ENCODE peak calls at places on chromosomes 13 and 19, in five cellular contexts. One of them, this sample, is unnamed.

GRCh38 chr13:103799028-103799427 is 732.8 kb upstream of the SLC10A2 start:
- DNase-seq in HepG2: no peak
- DNase-seq in H1: no peak
- DNase-seq in transverse colon: no peak
- DNase-seq in sigmoid colon: no peak
- DNase-seq in this sample: no peak

GRCh38 chr19:38385057-38385803 is 2.6 kb downstream of the GGN start:
- DNase-seq in transverse colon: no peak
- DNase-seq in sigmoid colon: no peak
- DNase-seq in HepG2: no peak
- DNase-seq in H1: no peak
- DNase-seq in this sample: no peak

GRCh38 chr13:50235604-50236003 is 220.4 kb downstream of the KCNRG start:
- DNase-seq in HepG2: no peak
- DNase-seq in H1: no peak
- DNase-seq in sigmoid colon: no peak
- DNase-seq in transverse colon: no peak
- DNase-seq in this sample: no peak

GRCh38 chr19:17294051-17294891 is 9.0 kb downstream of the ABHD8 start:
- DNase-seq in sigmoid colon: no peak
- DNase-seq in HepG2: no peak
- DNase-seq in transverse colon: peak
- DNase-seq in H1: peak
- DNase-seq in this sample: no peak

GRCh38 chr13:110507678-110508381 is 53.7 kb downstream of the RAB20 start:
- DNase-seq in HepG2: no peak
- DNase-seq in transverse colon: peak
- DNase-seq in sigmoid colon: no peak
- DNase-seq in H1: no peak
- DNase-seq in this sample: peak

GRCh38 chr13:44801990-44802389 is 187.3 kb downstream of the NUFIP1 start:
- DNase-seq in transverse colon: no peak
- DNase-seq in H1: no peak
- DNase-seq in HepG2: no peak
- DNase-seq in sigmoid colon: no peak
- DNase-seq in this sample: peak

GRCh38 chr19:14542721-14543328 is 13.4 kb downstream of the TECR start:
- DNase-seq in H1: no peak
- DNase-seq in sigmoid colon: no peak
- DNase-seq in HepG2: no peak
- DNase-seq in transverse colon: no peak
- DNase-seq in this sample: no peak

GRCh38 chr19:1063909-1064660 is 2.9 kb upstream of the ARHGAP45 start:
- DNase-seq in sigmoid colon: no peak
- DNase-seq in HepG2: no peak
- DNase-seq in H1: peak
- DNase-seq in transverse colon: peak
- DNase-seq in this sample: no peak

GRCh38 chr13:97423300-97424045 is 10.5 kb upstream of the RAP2A start:
- DNase-seq in HepG2: no peak
- DNase-seq in transverse colon: no peak
- DNase-seq in sigmoid colon: no peak
- DNase-seq in H1: no peak
- DNase-seq in this sample: no peak

GRCh38 chr13:112171570-112171965 is 104.6 kb downstream of the SOX1 start:
- DNase-seq in HepG2: no peak
- DNase-seq in H1: no peak
- DNase-seq in sigmoid colon: no peak
- DNase-seq in transverse colon: no peak
- DNase-seq in this sample: peak

GRCh38 chr19:30076751-30077670 is 135.0 kb downstream of the URI1 start:
- DNase-seq in sigmoid colon: peak
- DNase-seq in HepG2: no peak
- DNase-seq in H1: no peak
- DNase-seq in transverse colon: peak
- DNase-seq in this sample: peak

GRCh38 chr13:30804474-30804873 is 69.1 kb downstream of the ALOX5AP start:
- DNase-seq in HepG2: no peak
- DNase-seq in H1: no peak
- DNase-seq in transverse colon: no peak
- DNase-seq in sigmoid colon: peak
- DNase-seq in this sample: peak

GRCh38 chr13:65460136-65460535 is 1770.0 kb downstream of the PCDH9 start:
- DNase-seq in sigmoid colon: no peak
- DNase-seq in H1: no peak
- DNase-seq in transverse colon: no peak
- DNase-seq in HepG2: no peak
- DNase-seq in this sample: no peak

GRCh38 chr13:26168276-26168814 is 53.8 kb downstream of the RNF6 start:
- DNase-seq in H1: no peak
- DNase-seq in sigmoid colon: no peak
- DNase-seq in HepG2: no peak
- DNase-seq in transverse colon: no peak
- DNase-seq in this sample: no peak

GRCh38 chr13:61383101-61383500 is 32.5 kb downstream of the PCDH20 start:
- DNase-seq in H1: no peak
- DNase-seq in HepG2: no peak
- DNase-seq in sigmoid colon: no peak
- DNase-seq in transverse colon: no peak
- DNase-seq in this sample: no peak

GRCh38 chr19:17078920-17079709 is 3.5 kb downstream of the MYO9B start:
- DNase-seq in sigmoid colon: no peak
- DNase-seq in H1: no peak
- DNase-seq in HepG2: no peak
- DNase-seq in transverse colon: no peak
- DNase-seq in this sample: no peak

GRCh38 chr19:56350416-56351045 is 35.9 kb upstream of the ZSCAN5A start:
- DNase-seq in HepG2: peak
- DNase-seq in sigmoid colon: no peak
- DNase-seq in transverse colon: peak
- DNase-seq in H1: peak
- DNase-seq in this sample: no peak

GRCh38 chr13:34257980-34258379 is 440.0 kb downstream of the RFC3 start:
- DNase-seq in transverse colon: no peak
- DNase-seq in HepG2: no peak
- DNase-seq in H1: no peak
- DNase-seq in sigmoid colon: no peak
- DNase-seq in this sample: no peak

GRCh38 chr19:42540071-42540553 is 11.8 kb upstream of the CEACAM1 start:
- DNase-seq in H1: peak
- DNase-seq in HepG2: no peak
- DNase-seq in sigmoid colon: no peak
- DNase-seq in transverse colon: no peak
- DNase-seq in this sample: no peak

GRCh38 chr13:109900723-109901122 is 114.3 kb upstream of the IRS2 start:
- DNase-seq in HepG2: no peak
- DNase-seq in H1: no peak
- DNase-seq in transverse colon: no peak
- DNase-seq in sigmoid colon: no peak
- DNase-seq in this sample: no peak

GRCh38 chr13:99303863-99304521 is 3.2 kb downstream of the GPR183 start:
- DNase-seq in HepG2: no peak
- DNase-seq in transverse colon: peak
- DNase-seq in H1: no peak
- DNase-seq in sigmoid colon: no peak
- DNase-seq in this sample: peak
- TF ChIP-seq POLR2AphosphoS5 in HepG2: no peak
- TF ChIP-seq POLR2AphosphoS5 in transverse colon: peak
- TF ChIP-seq POLR2AphosphoS5 in H1: no peak
- TF ChIP-seq POLR2AphosphoS5 in sigmoid colon: peak
- TF ChIP-seq POLR2AphosphoS5 in this sample: peak

GRCh38 chr13:79030513-79030912 is 371.6 kb upstream of the OBI1 start:
- DNase-seq in transverse colon: no peak
- DNase-seq in sigmoid colon: no peak
- DNase-seq in HepG2: no peak
- DNase-seq in H1: no peak
- DNase-seq in this sample: no peak
- TF ChIP-seq EP300 in transverse colon: no peak
- TF ChIP-seq EP300 in sigmoid colon: no peak
- TF ChIP-seq EP300 in HepG2: no peak
- TF ChIP-seq EP300 in H1: no peak
- TF ChIP-seq EP300 in this sample: no peak

GRCh38 chr19:4414144-4414799 is 11.8 kb downstream of the CHAF1A start:
- DNase-seq in HepG2: no peak
- DNase-seq in transverse colon: no peak
- DNase-seq in sigmoid colon: no peak
- DNase-seq in H1: no peak
- DNase-seq in this sample: no peak

GRCh38 chr19:4413588-4413987 is 11.1 kb downstream of the CHAF1A start:
- DNase-seq in transverse colon: no peak
- DNase-seq in H1: no peak
- DNase-seq in sigmoid colon: no peak
- DNase-seq in HepG2: no peak
- DNase-seq in this sample: no peak

GRCh38 chr19:4406626-4407025 is 4.2 kb downstream of the CHAF1A start:
- DNase-seq in sigmoid colon: no peak
- DNase-seq in transverse colon: no peak
- DNase-seq in H1: no peak
- DNase-seq in HepG2: peak
- DNase-seq in this sample: no peak

GRCh38 chr19:4405977-4406376 is 3.5 kb downstream of the CHAF1A start:
- DNase-seq in sigmoid colon: no peak
- DNase-seq in HepG2: no peak
- DNase-seq in H1: no peak
- DNase-seq in transverse colon: no peak
- DNase-seq in this sample: no peak

GRCh38 chr19:4409123-4409933 is 6.9 kb downstream of the CHAF1A start:
- DNase-seq in HepG2: no peak
- DNase-seq in transverse colon: no peak
- DNase-seq in H1: peak
- DNase-seq in sigmoid colon: no peak
- DNase-seq in this sample: no peak
- TF ChIP-seq POLR2AphosphoS5 in HepG2: no peak
- TF ChIP-seq POLR2AphosphoS5 in transverse colon: no peak
- TF ChIP-seq POLR2AphosphoS5 in H1: peak
- TF ChIP-seq POLR2AphosphoS5 in sigmoid colon: no peak
- TF ChIP-seq POLR2AphosphoS5 in this sample: no peak

GRCh38 chr19:6226444-6227155 is 53.2 kb downstream of the MLLT1 start:
- DNase-seq in transverse colon: no peak
- DNase-seq in H1: no peak
- DNase-seq in HepG2: no peak
- DNase-seq in sigmoid colon: no peak
- DNase-seq in this sample: no peak
- TF ChIP-seq EP300 in transverse colon: no peak
- TF ChIP-seq EP300 in H1: no peak
- TF ChIP-seq EP300 in HepG2: no peak
- TF ChIP-seq EP300 in sigmoid colon: no peak
- TF ChIP-seq EP300 in this sample: no peak

This sample was measured in upper lobe of left lung.